ENCODE peak calls at places on chromosomes 11 and 22, in eight cellular contexts. Y is adrenal gland, K is Caco-2, F is cardiac fibroblast, N is bronchial epithelial cell, W is right cardiac atrium, R is Peyer's patch, J is NB4. U is an unnamed sample.

GRCh38 chr11:126282361-126282741 is 542 bp upstream of the TIRAP start:
- DNase-seq in Y (peak), K (peak), F (peak), N (no peak), W (peak), R (peak), J (no peak), U (no peak)

GRCh38 chr22:34878996-34879395 is 187.0 kb upstream of the ISX start:
- DNase-seq in Y (no peak), K (no peak), F (no peak), N (no peak), W (no peak), R (no peak), J (no peak), U (peak)

GRCh38 chr11:130874396-130874795 is 41.9 kb downstream of the SNX19 start:
- DNase-seq in Y (no peak), K (no peak), F (no peak), N (no peak), W (no peak), R (no peak), J (no peak), U (no peak)

GRCh38 chr22:22388055-22388454 is 120.5 kb downstream of the ZNF280B start:
- DNase-seq in Y (no peak), K (no peak), F (no peak), N (no peak), W (no peak), R (no peak), J (no peak), U (no peak)

GRCh38 chr11:129590030-129590752 is 214.5 kb downstream of the BARX2 start:
- DNase-seq in Y (no peak), K (no peak), F (no peak), N (peak), W (no peak), R (no peak), J (no peak), U (no peak)

GRCh38 chr22:41562461-41562860 is 1.7 kb downstream of the CSDC2 start:
- DNase-seq in Y (no peak), K (no peak), F (no peak), N (no peak), W (no peak), R (no peak), J (no peak), U (no peak)

GRCh38 chr11:33005175-33005574 is 10.5 kb upstream of the DEPDC7 start:
- DNase-seq in Y (no peak), K (no peak), F (no peak), N (no peak), W (no peak), R (no peak), J (no peak), U (no peak)

GRCh38 chr11:74937696-74938475 is 11.0 kb downstream of the XRRA1 start:
- DNase-seq in Y (no peak), K (no peak), F (peak), N (no peak), W (no peak), R (no peak), J (no peak), U (no peak)

GRCh38 chr11:72589802-72590761 is 84.1 kb downstream of the PDE2A start:
- DNase-seq in Y (no peak), K (peak), F (peak), N (peak), W (peak), R (peak), J (peak), U (no peak)

GRCh38 chr11:62646825-62647608 is 604 bp upstream of the GANAB start:
- DNase-seq in Y (no peak), K (no peak), F (no peak), N (no peak), W (peak), R (no peak), J (no peak), U (no peak)

GRCh38 chr11:33775832-33776231 is 1.5 kb upstream of the FBXO3 start:
- DNase-seq in Y (no peak), K (no peak), F (no peak), N (peak), W (no peak), R (no peak), J (no peak), U (no peak)

GRCh38 chr22:27474711-27475547 is 326.6 kb downstream of the MN1 start:
- DNase-seq in Y (peak), K (peak), F (peak), N (peak), W (no peak), R (no peak), J (no peak), U (no peak)

GRCh38 chr11:127470485-127470884 is 469.9 kb upstream of the KIRREL3 start:
- DNase-seq in Y (no peak), K (peak), F (no peak), N (no peak), W (no peak), R (no peak), J (peak), U (no peak)

GRCh38 chr22:21797444-21798221 is 62.0 kb upstream of the YPEL1 start:
- DNase-seq in Y (no peak), K (no peak), F (peak), N (peak), W (no peak), R (no peak), J (no peak), U (no peak)

GRCh38 chr11:12683857-12684256 is 9.6 kb downstream of the TEAD1 start:
- DNase-seq in Y (no peak), K (peak), F (peak), N (no peak), W (no peak), R (no peak), J (no peak), U (peak)

GRCh38 chr11:134754196-134754822 is 342.3 kb upstream of the B3GAT1 start:
- DNase-seq in Y (peak), K (no peak), F (no peak), N (no peak), W (no peak), R (no peak), J (no peak), U (no peak)

GRCh38 chr22:23520875-23521441 is 59.1 kb downstream of the IGLL1 start:
- DNase-seq in Y (no peak), K (peak), F (peak), N (no peak), W (peak), R (no peak), J (no peak), U (no peak)

GRCh38 chr11:78038697-78039313 is 15.7 kb upstream of the KCTD14 start:
- DNase-seq in Y (peak), K (no peak), F (peak), N (no peak), W (no peak), R (no peak), J (no peak), U (no peak)

GRCh38 chr11:130909650-130910049 is 6.6 kb downstream of the SNX19 start:
- DNase-seq in Y (no peak), K (no peak), F (peak), N (peak), W (no peak), R (no peak), J (peak), U (peak)

GRCh38 chr11:128259816-128260215 is 327.5 kb downstream of the ETS1 start:
- DNase-seq in Y (no peak), K (no peak), F (no peak), N (no peak), W (no peak), R (no peak), J (no peak), U (no peak)

U was measured in MV-4-11.